ENCODE peak calls at places on chromosomes 7 and 10, in six cellular contexts. Z is CD4-positive, CD25-positive, alpha-beta regulatory T cell; G is caudate nucleus; B is cardiac septum; O is ACHN; K is Ammon's horn. T is an unnamed sample.

GRCh38 chr10:127878474-127879055 is 14.2 kb downstream of the CLRN3 start:
- DNase-seq in Z (no peak), G (no peak), B (no peak), O (no peak), K (peak), T (no peak)

GRCh38 chr7:31002256-31002655 is 38.5 kb downstream of the GHRHR start:
- DNase-seq in Z (no peak), G (no peak), B (no peak), O (no peak), K (no peak), T (no peak)

GRCh38 chr7:33459340-33459751 is 330.0 kb downstream of the BBS9 start:
- DNase-seq in Z (no peak), G (no peak), B (no peak), O (peak), K (peak), T (no peak)

GRCh38 chr10:114881462-114881861 is 56.5 kb upstream of the TRUB1 start:
- DNase-seq in Z (no peak), G (no peak), B (no peak), O (no peak), K (no peak), T (no peak)

GRCh38 chr7:67377939-67378862 is 381.6 kb downstream of the TYW1 start:
- DNase-seq in Z (peak), G (peak), B (peak), O (peak), K (peak), T (peak)

GRCh38 chr10:58932821-58933314 is 243.6 kb upstream of the PHYHIPL start:
- DNase-seq in Z (no peak), G (no peak), B (no peak), O (no peak), K (no peak), T (no peak)

GRCh38 chr7:39504963-39505362 is 61.2 kb upstream of the YAE1 start:
- DNase-seq in Z (no peak), G (no peak), B (no peak), O (peak), K (no peak), T (no peak)

GRCh38 chr10:86234553-86235270 is 131.9 kb downstream of the GRID1 start:
- DNase-seq in Z (no peak), G (no peak), B (no peak), O (no peak), K (no peak), T (no peak)

GRCh38 chr10:6119962-6120361 is 31.1 kb downstream of the RBM17 start:
- DNase-seq in Z (no peak), G (no peak), B (no peak), O (no peak), K (no peak), T (no peak)

GRCh38 chr7:82521906-82522445 is 78.4 kb upstream of the CACNA2D1 start:
- DNase-seq in Z (no peak), G (no peak), B (no peak), O (no peak), K (no peak), T (no peak)